ENCODE peak calls at places on chromosome 5, in four cellular contexts. One of them, this sample, is unnamed.

GRCh38 chr5:124660229-124661093 is 86.0 kb downstream of the ZNF608 start:
- DNase-seq in GM10248: no peak
- DNase-seq in fibroblast of pulmonary artery: peak
- DNase-seq in WERI-Rb-1: no peak
- DNase-seq in this sample: no peak

GRCh38 chr5:173329370-173330150 is 1.3 kb upstream of the STC2 start:
- DNase-seq in GM10248: peak
- DNase-seq in WERI-Rb-1: peak
- DNase-seq in fibroblast of pulmonary artery: peak
- DNase-seq in this sample: peak

GRCh38 chr5:107538331-107539162 is 132.2 kb downstream of the EFNA5 start:
- DNase-seq in GM10248: no peak
- DNase-seq in fibroblast of pulmonary artery: no peak
- DNase-seq in WERI-Rb-1: no peak
- DNase-seq in this sample: no peak

GRCh38 chr5:68331202-68332108 is 115.9 kb downstream of the PIK3R1 start:
- DNase-seq in fibroblast of pulmonary artery: peak
- DNase-seq in GM10248: peak
- DNase-seq in WERI-Rb-1: no peak
- DNase-seq in this sample: no peak

GRCh38 chr5:65199988-65200668 is 281.6 kb downstream of the ADAMTS6 start:
- DNase-seq in fibroblast of pulmonary artery: peak
- DNase-seq in WERI-Rb-1: no peak
- DNase-seq in GM10248: no peak
- DNase-seq in this sample: no peak

GRCh38 chr5:2123874-2124273 is 241.1 kb upstream of the IRX4 start:
- DNase-seq in WERI-Rb-1: no peak
- DNase-seq in GM10248: no peak
- DNase-seq in fibroblast of pulmonary artery: no peak
- DNase-seq in this sample: no peak

GRCh38 chr5:164235176-164235914 is 729.9 kb downstream of the MAT2B start:
- DNase-seq in GM10248: no peak
- DNase-seq in fibroblast of pulmonary artery: peak
- DNase-seq in WERI-Rb-1: no peak
- DNase-seq in this sample: no peak

GRCh38 chr5:148769941-148770340 is 56.5 kb upstream of the ADRB2 start:
- DNase-seq in fibroblast of pulmonary artery: no peak
- DNase-seq in GM10248: no peak
- DNase-seq in WERI-Rb-1: no peak
- DNase-seq in this sample: no peak

GRCh38 chr5:1448511-1449011 is 3.3 kb upstream of the SLC6A3 start:
- DNase-seq in WERI-Rb-1: peak
- DNase-seq in fibroblast of pulmonary artery: no peak
- DNase-seq in GM10248: no peak
- DNase-seq in this sample: peak

GRCh38 chr5:110371725-110372041 is 354.8 kb downstream of the TMEM232 start:
- DNase-seq in WERI-Rb-1: no peak
- DNase-seq in GM10248: no peak
- DNase-seq in fibroblast of pulmonary artery: no peak
- DNase-seq in this sample: no peak

GRCh38 chr5:170846416-170846815 is 15.4 kb upstream of the RANBP17 start:
- DNase-seq in GM10248: no peak
- DNase-seq in fibroblast of pulmonary artery: peak
- DNase-seq in WERI-Rb-1: no peak
- DNase-seq in this sample: no peak

GRCh38 chr5:112776301-112776856 is 38.7 kb downstream of the APC start:
- DNase-seq in WERI-Rb-1: no peak
- DNase-seq in fibroblast of pulmonary artery: peak
- DNase-seq in GM10248: no peak
- DNase-seq in this sample: no peak
- TF ChIP-seq CTCF in WERI-Rb-1: no peak
- TF ChIP-seq CTCF in fibroblast of pulmonary artery: no peak
- TF ChIP-seq CTCF in GM10248: no peak
- TF ChIP-seq CTCF in this sample: no peak

GRCh38 chr5:179904463-179905143 is 3.1 kb downstream of the TBC1D9B start:
- DNase-seq in fibroblast of pulmonary artery: no peak
- DNase-seq in GM10248: no peak
- DNase-seq in WERI-Rb-1: no peak
- DNase-seq in this sample: no peak

GRCh38 chr5:179906795-179907569 is 715 bp downstream of the TBC1D9B start:
- DNase-seq in GM10248: no peak
- DNase-seq in WERI-Rb-1: no peak
- DNase-seq in fibroblast of pulmonary artery: peak
- DNase-seq in this sample: peak

GRCh38 chr5:179906294-179906794 is 1.4 kb downstream of the TBC1D9B start:
- DNase-seq in GM10248: no peak
- DNase-seq in WERI-Rb-1: no peak
- DNase-seq in fibroblast of pulmonary artery: peak
- DNase-seq in this sample: peak

GRCh38 chr5:179902763-179903158 is 4.9 kb downstream of the TBC1D9B start:
- DNase-seq in WERI-Rb-1: no peak
- DNase-seq in GM10248: no peak
- DNase-seq in fibroblast of pulmonary artery: no peak
- DNase-seq in this sample: no peak

DNA sequence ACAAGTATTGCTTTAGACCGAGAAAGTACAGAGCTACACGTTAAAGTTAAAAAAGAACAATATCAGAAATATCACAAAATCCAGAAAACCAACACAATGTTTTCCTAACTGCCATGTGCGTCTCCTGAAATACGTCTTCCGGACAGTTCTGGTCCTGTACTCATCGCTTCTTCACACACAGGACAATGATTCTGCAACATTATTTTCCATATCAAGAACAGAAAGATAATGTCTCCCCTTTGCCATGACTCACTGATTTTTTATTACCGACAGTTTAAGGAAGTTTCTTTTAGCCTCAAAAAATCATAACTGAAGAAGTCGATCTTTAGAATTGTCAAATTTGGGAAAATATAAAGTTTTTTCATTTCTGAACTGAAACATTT is 2.6 kb downstream of the TBC1D9B start:
- DNase-seq in GM10248: no peak
- DNase-seq in WERI-Rb-1: no peak
- DNase-seq in fibroblast of pulmonary artery: no peak
- DNase-seq in this sample: no peak
- TF ChIP-seq CTCF in GM10248: no peak
- TF ChIP-seq CTCF in WERI-Rb-1: no peak
- TF ChIP-seq CTCF in fibroblast of pulmonary artery: no peak
- TF ChIP-seq CTCF in this sample: no peak

GRCh38 chr5:116237917-116238502 is 153.2 kb downstream of the COMMD10 start:
- DNase-seq in WERI-Rb-1: no peak
- DNase-seq in GM10248: no peak
- DNase-seq in fibroblast of pulmonary artery: peak
- DNase-seq in this sample: no peak
- TF ChIP-seq CTCF in WERI-Rb-1: no peak
- TF ChIP-seq CTCF in GM10248: no peak
- TF ChIP-seq CTCF in fibroblast of pulmonary artery: peak
- TF ChIP-seq CTCF in this sample: no peak

DNA sequence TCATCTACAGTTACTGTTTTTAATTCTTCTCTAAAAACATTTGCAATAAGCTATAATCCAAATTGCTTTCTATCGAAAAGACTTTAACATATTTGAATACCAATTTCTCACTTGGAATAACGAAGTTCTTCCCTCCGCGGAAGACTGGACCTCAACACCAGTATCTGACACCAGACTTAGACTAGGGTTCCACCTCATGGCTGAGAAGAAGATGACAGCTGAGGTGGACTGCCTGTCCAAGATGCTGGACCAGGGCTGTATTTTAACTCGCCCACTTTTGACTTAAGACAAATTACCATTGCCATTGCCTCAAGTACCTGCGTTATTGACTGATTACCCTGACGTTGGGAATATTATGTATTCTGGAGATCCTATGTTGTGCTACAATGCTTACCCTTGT is 34.1 kb downstream of the ZMAT2 start:
- DNase-seq in WERI-Rb-1: peak
- DNase-seq in fibroblast of pulmonary artery: peak
- DNase-seq in GM10248: no peak
- DNase-seq in this sample: no peak
- TF ChIP-seq CTCF in WERI-Rb-1: peak
- TF ChIP-seq CTCF in fibroblast of pulmonary artery: peak
- TF ChIP-seq CTCF in GM10248: no peak
- TF ChIP-seq CTCF in this sample: no peak

GRCh38 chr5:149904977-149905376 is 39.6 kb downstream of the PDE6A start:
- DNase-seq in fibroblast of pulmonary artery: no peak
- DNase-seq in GM10248: no peak
- DNase-seq in WERI-Rb-1: no peak
- DNase-seq in this sample: no peak
- TF ChIP-seq CTCF in fibroblast of pulmonary artery: no peak
- TF ChIP-seq CTCF in GM10248: no peak
- TF ChIP-seq CTCF in WERI-Rb-1: no peak
- TF ChIP-seq CTCF in this sample: no peak

GRCh38 chr5:76014005-76014404 is 69.2 kb upstream of the SV2C start:
- DNase-seq in fibroblast of pulmonary artery: no peak
- DNase-seq in GM10248: no peak
- DNase-seq in WERI-Rb-1: no peak
- DNase-seq in this sample: no peak
- TF ChIP-seq CTCF in fibroblast of pulmonary artery: no peak
- TF ChIP-seq CTCF in GM10248: no peak
- TF ChIP-seq CTCF in WERI-Rb-1: no peak
- TF ChIP-seq CTCF in this sample: no peak

GRCh38 chr5:81205058-81205457 is 28.1 kb upstream of the CKMT2 start:
- DNase-seq in GM10248: no peak
- DNase-seq in WERI-Rb-1: no peak
- DNase-seq in fibroblast of pulmonary artery: no peak
- DNase-seq in this sample: no peak
- TF ChIP-seq CTCF in GM10248: no peak
- TF ChIP-seq CTCF in WERI-Rb-1: no peak
- TF ChIP-seq CTCF in fibroblast of pulmonary artery: no peak
- TF ChIP-seq CTCF in this sample: no peak

DNA sequence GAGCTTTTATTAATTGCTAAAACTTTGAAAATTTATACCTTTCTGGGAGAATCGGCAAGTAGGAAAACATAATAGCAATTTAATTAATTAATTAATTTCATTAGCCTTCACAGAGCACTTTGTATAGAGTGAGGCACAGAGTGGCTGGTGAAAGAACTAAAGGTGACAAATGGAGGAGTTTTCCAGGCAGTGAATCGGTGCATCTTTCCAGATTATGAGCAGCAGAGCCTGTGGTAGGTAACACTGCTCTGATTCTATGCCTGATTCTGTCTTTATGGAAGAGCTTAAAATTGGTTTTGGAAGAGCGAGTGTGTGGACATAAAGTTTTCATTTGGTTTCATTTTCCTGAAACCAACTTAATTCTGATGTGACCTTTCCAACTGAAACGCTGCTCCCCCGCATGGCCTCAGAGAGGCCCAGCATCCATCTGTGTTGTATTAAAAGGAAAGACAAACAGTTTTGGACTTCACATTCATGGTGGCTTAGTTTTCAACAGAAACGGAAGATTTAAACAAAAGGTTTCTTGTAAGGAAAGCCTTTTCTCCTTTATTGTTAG is 188.9 kb upstream of the RPS23 start:
- DNase-seq in WERI-Rb-1: no peak
- DNase-seq in fibroblast of pulmonary artery: peak
- DNase-seq in GM10248: no peak
- DNase-seq in this sample: peak
- TF ChIP-seq CTCF in WERI-Rb-1: no peak
- TF ChIP-seq CTCF in fibroblast of pulmonary artery: peak
- TF ChIP-seq CTCF in GM10248: no peak
- TF ChIP-seq CTCF in this sample: no peak

GRCh38 chr5:11903614-11904269 is 504 bp downstream of the CTNND2 start:
- DNase-seq in WERI-Rb-1: peak
- DNase-seq in GM10248: peak
- DNase-seq in fibroblast of pulmonary artery: no peak
- DNase-seq in this sample: peak
- TF ChIP-seq CTCF in WERI-Rb-1: peak
- TF ChIP-seq CTCF in GM10248: no peak
- TF ChIP-seq CTCF in fibroblast of pulmonary artery: no peak
- TF ChIP-seq CTCF in this sample: no peak

DNA sequence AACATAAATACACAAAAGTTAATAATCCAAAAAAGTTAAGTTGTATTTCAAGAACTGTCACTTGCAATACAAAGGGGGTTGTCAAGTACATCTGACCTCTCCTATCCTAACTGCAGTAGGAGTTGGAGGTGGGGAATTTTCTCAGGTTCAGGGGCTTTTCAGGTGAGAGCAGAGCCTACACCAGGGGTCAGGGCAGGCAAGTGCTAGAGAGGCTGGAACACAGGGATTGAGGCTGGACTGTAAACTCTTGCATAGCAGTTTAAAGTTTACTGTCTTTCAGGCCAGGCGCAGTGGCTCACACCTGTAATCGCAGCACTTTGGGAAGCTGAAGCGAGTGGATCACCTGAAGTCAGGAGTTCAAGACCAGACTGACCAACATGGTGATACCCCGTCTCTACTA is 25.4 kb upstream of the RASGRF2 start:
- DNase-seq in fibroblast of pulmonary artery: no peak
- DNase-seq in GM10248: no peak
- DNase-seq in WERI-Rb-1: no peak
- DNase-seq in this sample: no peak
- TF ChIP-seq CTCF in fibroblast of pulmonary artery: no peak
- TF ChIP-seq CTCF in GM10248: no peak
- TF ChIP-seq CTCF in WERI-Rb-1: no peak
- TF ChIP-seq CTCF in this sample: no peak